ENCODE peak calls at places on chromosome 18, in five cellular contexts. Q is gastrocnemius medialis, U is tibial nerve, N is lower lobe of right lung, S is fibroblast of lung. H is an unnamed sample.

GRCh38 chr18:74078257-74078656 is 69.4 kb downstream of the FBXO15 start:
- DNase-seq in Q (no peak), U (no peak), N (no peak), S (no peak), H (no peak)

GRCh38 chr18:7624697-7625096 is 57.6 kb downstream of the PTPRM start:
- DNase-seq in Q (no peak), U (no peak), N (no peak), S (no peak), H (no peak)

GRCh38 chr18:46321954-46322353 is 217.8 kb downstream of the HAUS1 start:
- DNase-seq in Q (peak; percentile 40), U (no peak), N (no peak), S (no peak), H (no peak)

GRCh38 chr18:31317860-31318259 is at the start of gene DSG1:
- DNase-seq in Q (no peak), U (no peak), N (no peak), S (no peak), H (no peak)

GRCh38 chr18:25033747-25034471 is 318.1 kb downstream of the ZNF521 start:
- DNase-seq in Q (no peak), U (no peak), N (no peak), S (no peak), H (no peak)

GRCh38 chr18:3319894-3320438 is 58.0 kb downstream of the MYL12B start:
- DNase-seq in Q (no peak), U (no peak), N (no peak), S (no peak), H (no peak)

GRCh38 chr18:24014062-24014985 is at the start of gene TTC39C:
- DNase-seq in Q (peak; percentile 21), U (peak; percentile 34), N (peak; percentile 86), S (peak; percentile 66), H (peak; percentile 74)

GRCh38 chr18:61980355-61980754 is 87.5 kb upstream of the RNF152 start:
- DNase-seq in Q (no peak), U (no peak), N (no peak), S (peak; percentile 51), H (no peak)

GRCh38 chr18:33577688-33578370 is at the start of gene ASXL3:
- DNase-seq in Q (no peak), U (peak; percentile 23), N (peak; percentile 52), S (peak; percentile 51), H (no peak)

GRCh38 chr18:76358774-76359173 is 136.3 kb downstream of the ZNF516 start:
- DNase-seq in Q (no peak), U (no peak), N (no peak), S (no peak), H (no peak)

GRCh38 chr18:50662775-50663383 is 103.0 kb downstream of the MAPK4 start:
- DNase-seq in Q (peak; percentile 33), U (no peak), N (no peak), S (no peak), H (no peak)

GRCh38 chr18:13429016-13429415 is 210.5 kb downstream of the LDLRAD4 start:
- DNase-seq in Q (no peak), U (no peak), N (no peak), S (no peak), H (no peak)

GRCh38 chr18:26468931-26469340 is 79.4 kb downstream of the KCTD1 start:
- DNase-seq in Q (no peak), U (no peak), N (no peak), S (no peak), H (no peak)

GRCh38 chr18:29556070-29556469 is 1379.1 kb upstream of the CDH2 start:
- DNase-seq in Q (no peak), U (no peak), N (no peak), S (no peak), H (no peak)

GRCh38 chr18:61606759-61607158 is 273.5 kb downstream of the CDH20 start:
- DNase-seq in Q (peak; percentile 57), U (peak; percentile 59), N (peak; percentile 61), S (peak; percentile 84), H (no peak)

GRCh38 chr18:39660141-39660540 is 2094.5 kb upstream of the CELF4 start:
- DNase-seq in Q (no peak), U (no peak), N (no peak), S (peak; percentile 44), H (no peak)

GRCh38 chr18:45481846-45482245 is 133.4 kb upstream of the SLC14A2 start:
- DNase-seq in Q (no peak), U (no peak), N (no peak), S (no peak), H (no peak)

GRCh38 chr18:11780042-11780441 is 71.2 kb upstream of the CHMP1B start:
- DNase-seq in Q (no peak), U (no peak), N (no peak), S (no peak), H (no peak)

GRCh38 chr18:32530947-32531651 is 60.4 kb upstream of the GAREM1 start:
- DNase-seq in Q (no peak), U (no peak), N (no peak), S (peak; percentile 43), H (no peak)

GRCh38 chr18:50654658-50655550 is 95.0 kb downstream of the MAPK4 start:
- DNase-seq in Q (peak; percentile 74), U (peak; percentile 16), N (no peak), S (no peak), H (no peak)

GRCh38 chr18:51108330-51108729 is 78.3 kb downstream of the SMAD4 start:
- DNase-seq in Q (no peak), U (no peak), N (no peak), S (no peak), H (no peak)

GRCh38 chr18:46110406-46110805 is 6.2 kb downstream of the HAUS1 start:
- DNase-seq in Q (no peak), U (no peak), N (no peak), S (no peak), H (no peak)

GRCh38 chr18:61333271-61333745 is at the start of gene CDH20:
- DNase-seq in Q (no peak), U (no peak), N (no peak), S (no peak), H (no peak)

GRCh38 chr18:23462876-23463275 is 9.8 kb downstream of the RIOK3 start:
- DNase-seq in Q (no peak), U (no peak), N (no peak), S (peak; percentile 49), H (no peak)

GRCh38 chr18:76953186-76953982 is 131.0 kb downstream of the ZNF236 start:
- DNase-seq in Q (no peak), U (peak; percentile 75), N (peak; percentile 87), S (peak; percentile 48), H (no peak)

GRCh38 chr18:74604774-74605173 is 7.1 kb downstream of the ZNF407 start:
- DNase-seq in Q (no peak), U (no peak), N (no peak), S (peak; percentile 42), H (no peak)

GRCh38 chr18:59139291-59139614 is 431 bp upstream of the SEC11C start:
- DNase-seq in Q (peak; percentile 88), U (peak; percentile 74), N (peak; percentile 93), S (peak; percentile 83), H (peak; percentile 88)

GRCh38 chr18:25164837-25165791 is 186.9 kb downstream of the ZNF521 start:
- DNase-seq in Q (no peak), U (peak; percentile 21), N (no peak), S (peak; percentile 61), H (no peak)

GRCh38 chr18:63266888-63267790 is 52.4 kb downstream of the BCL2 start:
- DNase-seq in Q (no peak), U (no peak), N (no peak), S (no peak), H (no peak)

GRCh38 chr18:67232406-67232805 is 284.1 kb downstream of the DSEL start:
- DNase-seq in Q (no peak), U (no peak), N (no peak), S (peak; percentile 54), H (no peak)

DNA sequence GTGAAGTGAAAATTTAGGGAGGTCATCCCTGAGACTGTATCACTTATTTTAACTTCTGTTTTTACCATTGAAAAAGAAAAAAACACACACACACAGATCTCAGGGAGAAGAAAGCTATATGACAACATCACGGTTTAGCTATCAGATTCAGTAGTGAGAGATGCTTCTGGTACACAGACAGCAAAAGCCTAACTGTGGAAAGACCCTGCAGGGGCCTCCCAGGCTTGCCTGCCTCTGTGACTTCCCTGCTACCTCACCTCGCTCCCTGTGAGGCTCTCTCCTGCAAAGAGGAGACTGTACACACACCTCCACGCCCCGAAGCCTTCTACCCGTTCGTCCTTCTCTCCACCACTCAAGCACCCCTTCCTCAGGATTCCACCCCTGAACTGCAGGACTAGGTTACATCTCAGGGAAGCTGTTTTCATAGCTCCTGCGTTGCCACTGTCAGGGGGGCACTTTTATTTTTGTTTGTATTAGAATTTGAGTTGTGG is 86.3 kb downstream of the EPB41L3 start:
- DNase-seq in Q (no peak), U (no peak), N (no peak), S (no peak), H (no peak)
- H3K27ac ChIP-seq in Q (no peak overlapping the region), U (no peak overlapping the region), N (no peak overlapping the region), S (no peak overlapping the region), H (no peak overlapping the region)

GRCh38 chr18:57802166-57802868 is 798 bp downstream of the ATP8B1 start:
- DNase-seq in Q (no peak), U (no peak), N (no peak), S (no peak), H (no peak)

GRCh38 chr18:57801379-57802165 is 1.5 kb downstream of the ATP8B1 start:
- DNase-seq in Q (no peak), U (no peak), N (no peak), S (no peak), H (no peak)

GRCh38 chr18:57805117-57805516 is 2.0 kb upstream of the ATP8B1 start:
- DNase-seq in Q (no peak), U (no peak), N (no peak), S (no peak), H (no peak)

GRCh38 chr18:57802869-57803118 is 321 bp downstream of the ATP8B1 start:
- DNase-seq in Q (no peak), U (no peak), N (no peak), S (no peak), H (no peak)

DNA sequence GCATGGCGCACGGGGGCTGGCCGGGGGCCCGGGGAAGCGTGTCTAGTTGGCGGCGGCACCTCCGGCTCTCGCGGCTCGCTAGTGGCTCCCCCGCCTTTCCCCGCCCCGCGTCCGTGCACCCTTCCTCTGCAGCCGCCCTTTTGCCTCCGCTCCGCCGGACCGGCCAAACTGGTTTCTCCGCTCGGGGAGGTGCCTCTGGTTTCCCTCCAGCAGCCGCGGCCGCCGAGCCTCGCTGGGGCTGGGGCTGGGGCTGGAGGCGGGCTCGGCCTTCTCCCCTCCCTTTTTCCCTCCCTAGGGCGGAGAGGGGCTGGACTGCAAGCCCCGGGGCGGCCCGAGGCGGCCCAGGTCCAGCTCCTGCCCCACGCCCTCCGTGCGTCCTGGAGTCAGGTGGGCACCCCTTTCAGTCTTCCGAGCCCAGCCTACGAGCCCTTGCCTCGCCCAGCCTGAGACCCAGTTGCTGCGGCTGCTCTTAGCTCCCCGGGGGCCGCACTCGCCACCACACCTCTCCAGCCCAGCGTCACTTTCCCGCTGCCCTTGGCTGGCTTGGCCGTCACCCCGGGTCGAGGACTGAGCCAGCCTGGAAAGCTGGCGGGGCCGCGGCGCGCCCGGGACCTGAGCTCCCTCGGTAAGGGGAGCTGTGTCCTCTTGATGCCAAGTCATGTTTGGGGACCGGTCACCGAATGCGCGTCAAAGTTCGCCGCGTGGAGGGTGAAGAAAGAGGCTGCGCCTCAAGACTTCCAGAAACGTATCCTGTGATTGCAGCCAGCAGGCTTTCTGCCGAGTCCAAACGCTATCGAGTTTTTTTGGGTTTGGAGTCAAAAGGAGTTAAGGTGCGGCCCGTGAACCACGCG is at the start of gene ATP8B1:
- DNase-seq in Q (peak; percentile 45), U (no peak), N (peak; percentile 96), S (peak; percentile 74), H (no peak)
- H3K4me3 ChIP-seq in Q (peak within 1 kb of the TSS; percentile 65), U (peak within 1 kb of the TSS; percentile 43), N (peak within 1 kb of the TSS; percentile 72), S (peak within 1 kb of the TSS; percentile 95), H (no peak within 1 kb of the TSS)

GRCh38 chr18:5628512-5629255 is 84.9 kb upstream of the EPB41L3 start:
- DNase-seq in Q (peak; percentile 27), U (no peak), N (peak; percentile 76), S (peak; percentile 57), H (no peak)
- H3K27ac ChIP-seq in Q (peak overlapping the region; percentile 38), U (peak overlapping the region; percentile 43), N (peak overlapping the region; percentile 85), S (no peak overlapping the region), H (no peak overlapping the region)

GRCh38 chr18:21364471-21364870 is 122.4 kb downstream of the GREB1L start:
- DNase-seq in Q (no peak), U (no peak), N (no peak), S (no peak), H (no peak)
- H3K4me3 ChIP-seq in Q (no peak overlapping the region), U (no peak overlapping the region), N (no peak overlapping the region), S (no peak overlapping the region), H (no peak overlapping the region)